ENCODE peak calls at places on chromosome 11, in eight cellular contexts. One of them, this sample, is unnamed. For H3K4me1, the result is how much of the 10 kb centered on the place peaks cover.

GRCh38 chr11:126146454-126147192 is 64.8 kb downstream of the RPUSD4 start:
- DNase-seq in IMR-90: no peak
- DNase-seq in uterus: no peak
- DNase-seq in suprapubic skin: no peak
- DNase-seq in adrenal gland: no peak
- DNase-seq in stomach: no peak
- DNase-seq in heart left ventricle: no peak
- DNase-seq in K562: no peak
- DNase-seq in this sample: peak

GRCh38 chr11:75826463-75827220 is 11.6 kb downstream of the UVRAG start:
- DNase-seq in suprapubic skin: no peak
- DNase-seq in uterus: no peak
- DNase-seq in IMR-90: peak
- DNase-seq in adrenal gland: no peak
- DNase-seq in heart left ventricle: no peak
- DNase-seq in stomach: no peak
- DNase-seq in K562: no peak
- DNase-seq in this sample: no peak

GRCh38 chr11:72577271-72577681 is 96.9 kb downstream of the PDE2A start:
- DNase-seq in IMR-90: no peak
- DNase-seq in uterus: no peak
- DNase-seq in adrenal gland: no peak
- DNase-seq in heart left ventricle: no peak
- DNase-seq in K562: no peak
- DNase-seq in suprapubic skin: peak
- DNase-seq in stomach: no peak
- DNase-seq in this sample: peak

GRCh38 chr11:29135504-29135903 is 881.3 kb downstream of the KCNA4 start:
- DNase-seq in IMR-90: peak
- DNase-seq in adrenal gland: no peak
- DNase-seq in uterus: no peak
- DNase-seq in suprapubic skin: no peak
- DNase-seq in heart left ventricle: no peak
- DNase-seq in stomach: no peak
- DNase-seq in K562: no peak
- DNase-seq in this sample: no peak

GRCh38 chr11:77672276-77672675 is 34.7 kb upstream of the CLNS1A start:
- DNase-seq in heart left ventricle: peak
- DNase-seq in K562: no peak
- DNase-seq in suprapubic skin: no peak
- DNase-seq in IMR-90: peak
- DNase-seq in uterus: peak
- DNase-seq in stomach: no peak
- DNase-seq in adrenal gland: peak
- DNase-seq in this sample: no peak

GRCh38 chr11:26286472-26287066 is 45.4 kb upstream of the ANO3 start:
- DNase-seq in suprapubic skin: no peak
- DNase-seq in IMR-90: peak
- DNase-seq in adrenal gland: no peak
- DNase-seq in K562: no peak
- DNase-seq in heart left ventricle: no peak
- DNase-seq in stomach: no peak
- DNase-seq in uterus: no peak
- DNase-seq in this sample: no peak

GRCh38 chr11:113895367-113896155 is 9.0 kb upstream of the HTR3B start:
- DNase-seq in stomach: no peak
- DNase-seq in K562: peak
- DNase-seq in IMR-90: no peak
- DNase-seq in adrenal gland: no peak
- DNase-seq in heart left ventricle: no peak
- DNase-seq in suprapubic skin: peak
- DNase-seq in uterus: no peak
- DNase-seq in this sample: no peak

GRCh38 chr11:15987044-15987443 is 369.3 kb downstream of the SOX6 start:
- DNase-seq in uterus: no peak
- DNase-seq in adrenal gland: no peak
- DNase-seq in IMR-90: peak
- DNase-seq in stomach: no peak
- DNase-seq in suprapubic skin: no peak
- DNase-seq in heart left ventricle: no peak
- DNase-seq in K562: no peak
- DNase-seq in this sample: no peak

GRCh38 chr11:14499178-14499559 is 442 bp downstream of the COPB1 start:
- DNase-seq in stomach: peak
- DNase-seq in adrenal gland: no peak
- DNase-seq in IMR-90: peak
- DNase-seq in suprapubic skin: no peak
- DNase-seq in uterus: peak
- DNase-seq in heart left ventricle: no peak
- DNase-seq in K562: peak
- DNase-seq in this sample: peak

GRCh38 chr11:104462346-104462745 is 298.4 kb upstream of the PDGFD start:
- DNase-seq in heart left ventricle: peak
- DNase-seq in IMR-90: peak
- DNase-seq in K562: no peak
- DNase-seq in adrenal gland: no peak
- DNase-seq in stomach: no peak
- DNase-seq in uterus: no peak
- DNase-seq in suprapubic skin: no peak
- DNase-seq in this sample: no peak

GRCh38 chr11:76210920-76211851 is 4.9 kb upstream of the WNT11 start:
- DNase-seq in adrenal gland: no peak
- DNase-seq in uterus: no peak
- DNase-seq in suprapubic skin: no peak
- DNase-seq in stomach: no peak
- DNase-seq in K562: no peak
- DNase-seq in IMR-90: no peak
- DNase-seq in heart left ventricle: no peak
- DNase-seq in this sample: no peak

GRCh38 chr11:45270946-45271345 is 15.2 kb downstream of the SYT13 start:
- DNase-seq in uterus: no peak
- DNase-seq in adrenal gland: no peak
- DNase-seq in stomach: no peak
- DNase-seq in suprapubic skin: no peak
- DNase-seq in IMR-90: no peak
- DNase-seq in heart left ventricle: no peak
- DNase-seq in K562: no peak
- DNase-seq in this sample: no peak

GRCh38 chr11:6586434-6587359 is 16.7 kb downstream of the RRP8 start:
- DNase-seq in heart left ventricle: peak
- DNase-seq in uterus: peak
- DNase-seq in suprapubic skin: no peak
- DNase-seq in IMR-90: no peak
- DNase-seq in adrenal gland: no peak
- DNase-seq in K562: no peak
- DNase-seq in stomach: no peak
- DNase-seq in this sample: no peak

GRCh38 chr11:121722431-121723256 is 269.9 kb upstream of the SORL1-AS1 start:
- DNase-seq in suprapubic skin: peak
- DNase-seq in uterus: peak
- DNase-seq in adrenal gland: peak
- DNase-seq in K562: no peak
- DNase-seq in IMR-90: peak
- DNase-seq in stomach: peak
- DNase-seq in heart left ventricle: peak
- DNase-seq in this sample: no peak

GRCh38 chr11:100866453-100866852 is 179.4 kb downstream of the ARHGAP42 start:
- DNase-seq in IMR-90: no peak
- DNase-seq in uterus: no peak
- DNase-seq in K562: no peak
- DNase-seq in heart left ventricle: no peak
- DNase-seq in suprapubic skin: no peak
- DNase-seq in stomach: no peak
- DNase-seq in adrenal gland: no peak
- DNase-seq in this sample: no peak

GRCh38 chr11:46337626-46338345 is 9.5 kb upstream of the DGKZ start:
- DNase-seq in stomach: no peak
- DNase-seq in uterus: no peak
- DNase-seq in suprapubic skin: no peak
- DNase-seq in adrenal gland: no peak
- DNase-seq in IMR-90: no peak
- DNase-seq in heart left ventricle: no peak
- DNase-seq in K562: no peak
- DNase-seq in this sample: no peak

GRCh38 chr11:101738494-101738893 is 154.7 kb upstream of the TRPC6 start:
- DNase-seq in uterus: no peak
- DNase-seq in stomach: no peak
- DNase-seq in heart left ventricle: no peak
- DNase-seq in IMR-90: no peak
- DNase-seq in K562: no peak
- DNase-seq in suprapubic skin: no peak
- DNase-seq in adrenal gland: no peak
- DNase-seq in this sample: no peak

GRCh38 chr11:35955636-35956035 is 11.8 kb downstream of the LDLRAD3 start:
- DNase-seq in suprapubic skin: no peak
- DNase-seq in K562: no peak
- DNase-seq in adrenal gland: no peak
- DNase-seq in uterus: no peak
- DNase-seq in stomach: no peak
- DNase-seq in IMR-90: no peak
- DNase-seq in heart left ventricle: no peak
- DNase-seq in this sample: no peak

GRCh38 chr11:47524200-47524874 is 28.6 kb downstream of the CELF1 start:
- DNase-seq in stomach: peak
- DNase-seq in suprapubic skin: no peak
- DNase-seq in adrenal gland: no peak
- DNase-seq in uterus: peak
- DNase-seq in heart left ventricle: no peak
- DNase-seq in K562: peak
- DNase-seq in IMR-90: no peak
- DNase-seq in this sample: no peak

DNA sequence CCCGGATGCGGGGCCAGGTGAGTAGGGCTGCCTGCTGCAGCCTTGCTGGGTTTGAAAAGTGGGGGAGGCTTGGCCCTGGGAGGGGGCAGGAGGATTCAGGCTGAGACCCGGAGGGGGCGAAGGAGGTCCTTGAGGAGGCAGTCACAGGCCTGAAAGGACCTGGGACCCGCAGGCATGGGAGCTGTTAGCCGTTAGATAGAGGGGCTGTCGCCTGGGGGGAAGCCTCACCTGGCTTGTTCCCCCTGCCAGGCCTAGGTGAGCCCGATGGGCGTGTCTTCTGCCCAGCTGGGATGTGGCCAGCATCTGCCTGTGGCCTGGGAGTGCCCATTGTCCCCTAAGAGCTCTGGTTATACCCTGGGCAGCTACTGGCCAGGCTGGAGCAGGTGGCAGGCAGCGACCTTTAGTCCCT is 1.8 kb upstream of the DUSP8 start:
- DNase-seq in K562: no peak
- DNase-seq in IMR-90: no peak
- DNase-seq in heart left ventricle: no peak
- DNase-seq in suprapubic skin: no peak
- DNase-seq in stomach: peak
- DNase-seq in uterus: peak
- DNase-seq in adrenal gland: no peak
- DNase-seq in this sample: no peak
- TF ChIP-seq POLR2A in K562: no peak
- TF ChIP-seq POLR2A in IMR-90: no peak
- TF ChIP-seq POLR2A in heart left ventricle: no peak
- TF ChIP-seq POLR2A in suprapubic skin: no peak
- TF ChIP-seq POLR2A in stomach: no peak
- TF ChIP-seq POLR2A in uterus: no peak
- TF ChIP-seq POLR2A in adrenal gland: no peak
- TF ChIP-seq POLR2A in this sample: no peak

GRCh38 chr11:31419138-31419537 is 49.5 kb downstream of the DNAJC24 start:
- DNase-seq in heart left ventricle: no peak
- DNase-seq in stomach: no peak
- DNase-seq in K562: peak
- DNase-seq in suprapubic skin: no peak
- DNase-seq in uterus: no peak
- DNase-seq in IMR-90: no peak
- DNase-seq in adrenal gland: no peak
- DNase-seq in this sample: no peak

GRCh38 chr11:31417816-31418215 is 48.2 kb downstream of the DNAJC24 start:
- DNase-seq in suprapubic skin: no peak
- DNase-seq in IMR-90: no peak
- DNase-seq in uterus: no peak
- DNase-seq in heart left ventricle: no peak
- DNase-seq in K562: no peak
- DNase-seq in adrenal gland: no peak
- DNase-seq in stomach: no peak
- DNase-seq in this sample: no peak

GRCh38 chr11:31421840-31422239 is 52.2 kb downstream of the DNAJC24 start:
- DNase-seq in IMR-90: no peak
- DNase-seq in uterus: no peak
- DNase-seq in heart left ventricle: no peak
- DNase-seq in stomach: no peak
- DNase-seq in K562: no peak
- DNase-seq in adrenal gland: no peak
- DNase-seq in suprapubic skin: no peak
- DNase-seq in this sample: no peak

GRCh38 chr11:31417357-31417756 is 47.7 kb downstream of the DNAJC24 start:
- DNase-seq in suprapubic skin: no peak
- DNase-seq in K562: no peak
- DNase-seq in adrenal gland: no peak
- DNase-seq in uterus: no peak
- DNase-seq in heart left ventricle: no peak
- DNase-seq in IMR-90: no peak
- DNase-seq in stomach: no peak
- DNase-seq in this sample: no peak

GRCh38 chr11:31419669-31420068 is 50.0 kb downstream of the DNAJC24 start:
- DNase-seq in suprapubic skin: no peak
- DNase-seq in K562: no peak
- DNase-seq in adrenal gland: no peak
- DNase-seq in heart left ventricle: no peak
- DNase-seq in stomach: no peak
- DNase-seq in uterus: no peak
- DNase-seq in IMR-90: peak
- DNase-seq in this sample: no peak
- H3K4me1 ChIP-seq in suprapubic skin: under half
- H3K4me1 ChIP-seq in K562: under half
- H3K4me1 ChIP-seq in adrenal gland: under half
- H3K4me1 ChIP-seq in heart left ventricle: under half
- H3K4me1 ChIP-seq in stomach: under half
- H3K4me1 ChIP-seq in uterus: under half
- H3K4me1 ChIP-seq in IMR-90: under half
- H3K4me1 ChIP-seq in this sample: under half

GRCh38 chr11:133956650-133957633 is at the start of gene IGSF9B:
- DNase-seq in heart left ventricle: peak
- DNase-seq in uterus: peak
- DNase-seq in suprapubic skin: no peak
- DNase-seq in adrenal gland: peak
- DNase-seq in K562: peak
- DNase-seq in stomach: peak
- DNase-seq in IMR-90: peak
- DNase-seq in this sample: peak
- TF ChIP-seq POLR2A in heart left ventricle: peak
- TF ChIP-seq POLR2A in uterus: peak
- TF ChIP-seq POLR2A in suprapubic skin: no peak
- TF ChIP-seq POLR2A in adrenal gland: peak
- TF ChIP-seq POLR2A in K562: no peak
- TF ChIP-seq POLR2A in stomach: no peak
- TF ChIP-seq POLR2A in IMR-90: no peak
- TF ChIP-seq POLR2A in this sample: no peak

DNA sequence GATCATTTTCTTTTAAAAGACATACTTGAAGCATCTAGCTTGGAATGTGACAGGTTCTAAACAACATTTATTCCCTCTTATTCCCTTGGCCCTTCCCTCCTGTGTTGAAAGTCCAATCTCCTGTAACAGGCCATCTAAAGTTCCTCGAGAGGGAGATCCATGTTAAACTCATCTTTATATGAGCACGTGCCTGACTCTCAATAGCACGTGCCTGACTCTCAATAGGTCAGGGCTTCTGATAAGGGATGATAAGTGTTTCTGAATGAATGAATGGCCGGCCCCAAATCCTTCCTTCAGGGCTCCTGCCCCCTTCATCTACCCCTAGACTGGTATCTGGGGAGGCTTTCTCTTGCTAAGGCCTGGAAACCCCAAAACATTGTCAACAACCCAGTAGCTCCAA is 27.2 kb downstream of the RPL27A start:
- DNase-seq in IMR-90: no peak
- DNase-seq in suprapubic skin: no peak
- DNase-seq in uterus: no peak
- DNase-seq in stomach: no peak
- DNase-seq in K562: no peak
- DNase-seq in heart left ventricle: no peak
- DNase-seq in adrenal gland: no peak
- DNase-seq in this sample: no peak
- H3K4me1 ChIP-seq in IMR-90: under half
- H3K4me1 ChIP-seq in suprapubic skin: under half
- H3K4me1 ChIP-seq in uterus: under half
- H3K4me1 ChIP-seq in stomach: half or more
- H3K4me1 ChIP-seq in K562: under half
- H3K4me1 ChIP-seq in heart left ventricle: under half
- H3K4me1 ChIP-seq in adrenal gland: under half
- H3K4me1 ChIP-seq in this sample: under half